ENCODE peak calls at places on chromosomes 2 and 18, in five cellular contexts. One of them, this sample, is unnamed.

GRCh38 chr2:86286518-86286917 is 50.9 kb downstream of the REEP1 start:
- DNase-seq in esophagus muscularis mucosa: no peak
- DNase-seq in stomach: peak
- DNase-seq in adrenal gland: no peak
- DNase-seq in HCT116: no peak
- DNase-seq in this sample: no peak

GRCh38 chr2:239590995-239591915 is 190.4 kb upstream of the HDAC4 start:
- DNase-seq in esophagus muscularis mucosa: no peak
- DNase-seq in stomach: no peak
- DNase-seq in adrenal gland: peak
- DNase-seq in HCT116: no peak
- DNase-seq in this sample: no peak

GRCh38 chr18:11178951-11179549 is 29.7 kb upstream of the PIEZO2 start:
- DNase-seq in esophagus muscularis mucosa: no peak
- DNase-seq in stomach: no peak
- DNase-seq in adrenal gland: no peak
- DNase-seq in HCT116: no peak
- DNase-seq in this sample: peak

GRCh38 chr2:155633060-155633839 is 699.3 kb downstream of the NR4A2 start:
- DNase-seq in esophagus muscularis mucosa: no peak
- DNase-seq in stomach: no peak
- DNase-seq in adrenal gland: no peak
- DNase-seq in HCT116: no peak
- DNase-seq in this sample: no peak

GRCh38 chr2:33412920-33413319 is 63.5 kb upstream of the RASGRP3 start:
- DNase-seq in esophagus muscularis mucosa: no peak
- DNase-seq in stomach: no peak
- DNase-seq in adrenal gland: no peak
- DNase-seq in HCT116: peak
- DNase-seq in this sample: no peak

GRCh38 chr18:54269924-54270844 is 867 bp downstream of the POLI start:
- DNase-seq in esophagus muscularis mucosa: no peak
- DNase-seq in stomach: peak
- DNase-seq in adrenal gland: peak
- DNase-seq in HCT116: peak
- DNase-seq in this sample: peak

GRCh38 chr2:26471766-26472706 is 5.9 kb downstream of the OTOF start:
- DNase-seq in esophagus muscularis mucosa: no peak
- DNase-seq in stomach: no peak
- DNase-seq in adrenal gland: no peak
- DNase-seq in HCT116: no peak
- DNase-seq in this sample: no peak

GRCh38 chr2:209937893-209938292 is 64.5 kb upstream of the RPE start:
- DNase-seq in esophagus muscularis mucosa: no peak
- DNase-seq in stomach: no peak
- DNase-seq in adrenal gland: peak
- DNase-seq in HCT116: no peak
- DNase-seq in this sample: no peak

GRCh38 chr2:61679096-61679495 is 140.9 kb upstream of the XPO1 start:
- DNase-seq in esophagus muscularis mucosa: peak
- DNase-seq in stomach: no peak
- DNase-seq in adrenal gland: no peak
- DNase-seq in HCT116: no peak
- DNase-seq in this sample: no peak

GRCh38 chr2:207772081-207772843 is 2.6 kb upstream of the FZD5 start:
- DNase-seq in esophagus muscularis mucosa: no peak
- DNase-seq in stomach: no peak
- DNase-seq in adrenal gland: peak
- DNase-seq in HCT116: no peak
- DNase-seq in this sample: no peak

GRCh38 chr18:10481831-10482230 is 27.4 kb downstream of the APCDD1 start:
- DNase-seq in esophagus muscularis mucosa: peak
- DNase-seq in stomach: no peak
- DNase-seq in adrenal gland: no peak
- DNase-seq in HCT116: no peak
- DNase-seq in this sample: no peak

GRCh38 chr18:709771-710170 is 2.7 kb downstream of the ENOSF1 start:
- DNase-seq in esophagus muscularis mucosa: no peak
- DNase-seq in stomach: no peak
- DNase-seq in adrenal gland: no peak
- DNase-seq in HCT116: no peak
- DNase-seq in this sample: no peak

GRCh38 chr2:67389286-67389685 is 7.8 kb upstream of the ETAA1 start:
- DNase-seq in esophagus muscularis mucosa: no peak
- DNase-seq in stomach: no peak
- DNase-seq in adrenal gland: no peak
- DNase-seq in HCT116: no peak
- DNase-seq in this sample: no peak

GRCh38 chr2:231530099-231531085 is at the start of gene NMUR1:
- DNase-seq in esophagus muscularis mucosa: no peak
- DNase-seq in stomach: peak
- DNase-seq in adrenal gland: peak
- DNase-seq in HCT116: peak
- DNase-seq in this sample: peak

GRCh38 chr2:31170071-31170698 is 31.9 kb upstream of the GALNT14 start:
- DNase-seq in esophagus muscularis mucosa: no peak
- DNase-seq in stomach: peak
- DNase-seq in adrenal gland: peak
- DNase-seq in HCT116: peak
- DNase-seq in this sample: no peak

GRCh38 chr18:76416935-76417334 is 78.1 kb downstream of the ZNF516 start:
- DNase-seq in esophagus muscularis mucosa: no peak
- DNase-seq in stomach: no peak
- DNase-seq in adrenal gland: peak
- DNase-seq in HCT116: no peak
- DNase-seq in this sample: no peak

DNA sequence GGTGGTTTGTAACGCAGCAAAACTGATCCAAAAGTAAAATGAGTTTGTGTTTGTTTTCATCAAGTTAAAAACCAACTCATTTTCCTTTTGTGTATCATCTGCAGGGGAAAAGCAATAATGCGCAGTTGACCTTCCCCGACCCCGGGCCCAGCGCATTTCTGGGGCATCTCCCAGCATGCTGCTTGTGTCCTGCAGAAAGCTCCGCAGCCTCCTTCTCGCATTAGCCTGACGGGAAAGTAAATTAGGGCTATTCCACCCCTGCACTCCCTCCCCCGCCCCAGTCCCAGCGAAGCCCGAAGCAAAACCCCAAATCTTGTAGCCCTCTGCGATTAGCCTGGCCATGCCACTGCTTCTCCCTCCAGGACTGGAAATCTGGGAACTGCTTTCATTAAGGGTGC is 82.0 kb upstream of the PPM1B start:
- DNase-seq in esophagus muscularis mucosa: no peak
- DNase-seq in stomach: no peak
- DNase-seq in adrenal gland: no peak
- DNase-seq in HCT116: no peak
- DNase-seq in this sample: no peak
- TF ChIP-seq POLR2A in esophagus muscularis mucosa: no peak
- TF ChIP-seq POLR2A in stomach: no peak
- TF ChIP-seq POLR2A in adrenal gland: no peak
- TF ChIP-seq POLR2A in HCT116: no peak
- TF ChIP-seq POLR2A in this sample: no peak

DNA sequence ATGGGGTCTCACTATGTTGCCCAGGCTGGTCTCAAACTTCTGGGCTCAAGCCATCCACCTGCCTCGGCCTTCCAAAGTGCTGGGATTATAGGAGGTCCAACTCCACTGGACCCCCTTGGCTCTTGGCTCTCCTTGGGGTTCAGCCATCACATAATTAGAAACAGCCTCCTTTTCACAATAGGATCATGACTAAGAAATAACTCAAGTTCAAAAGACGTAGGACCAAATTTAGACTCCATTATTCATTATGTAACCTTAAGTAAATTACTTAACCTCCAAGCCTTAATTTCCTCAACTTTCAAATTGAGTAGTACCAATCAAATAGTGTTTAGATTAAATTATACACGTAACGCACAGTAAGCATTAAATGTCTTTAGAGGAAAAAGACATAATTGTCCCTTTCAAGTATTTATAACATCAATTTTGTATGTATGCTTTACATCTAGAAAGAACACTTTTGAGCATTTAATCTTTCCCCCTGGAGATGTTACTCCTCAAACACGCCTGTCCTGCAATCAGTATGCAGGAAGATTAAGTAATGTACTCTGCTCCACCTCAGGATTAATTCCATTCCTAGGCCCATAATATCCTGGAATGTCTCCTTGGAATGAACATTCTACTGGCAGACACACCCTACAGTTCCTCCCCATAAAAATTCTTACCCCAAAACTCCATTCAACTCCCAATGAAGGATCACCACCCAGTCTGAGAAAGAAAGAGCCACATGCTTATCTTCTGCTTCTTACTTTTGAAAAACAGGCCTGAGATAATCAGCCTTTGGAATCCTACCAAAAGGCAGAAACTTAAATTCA is 49.1 kb downstream of the COBLL1 start:
- DNase-seq in esophagus muscularis mucosa: no peak
- DNase-seq in stomach: no peak
- DNase-seq in adrenal gland: no peak
- DNase-seq in HCT116: no peak
- DNase-seq in this sample: no peak
- TF ChIP-seq CTCF in esophagus muscularis mucosa: no peak
- TF ChIP-seq CTCF in stomach: no peak
- TF ChIP-seq CTCF in adrenal gland: no peak
- TF ChIP-seq CTCF in HCT116: no peak
- TF ChIP-seq CTCF in this sample: no peak

GRCh38 chr18:36149514-36150289 is 20.0 kb downstream of the ELP2 start:
- DNase-seq in esophagus muscularis mucosa: no peak
- DNase-seq in stomach: no peak
- DNase-seq in adrenal gland: no peak
- DNase-seq in HCT116: no peak
- DNase-seq in this sample: no peak
- H3K4me3 ChIP-seq in esophagus muscularis mucosa: no peak
- H3K4me3 ChIP-seq in stomach: no peak
- H3K4me3 ChIP-seq in adrenal gland: no peak
- H3K4me3 ChIP-seq in HCT116: no peak
- H3K4me3 ChIP-seq in this sample: no peak

GRCh38 chr2:118319271-118319684 is 231.0 kb downstream of the INSIG2 start:
- DNase-seq in esophagus muscularis mucosa: no peak
- DNase-seq in stomach: no peak
- DNase-seq in adrenal gland: no peak
- DNase-seq in HCT116: no peak
- DNase-seq in this sample: no peak
- TF ChIP-seq POLR2A in esophagus muscularis mucosa: no peak
- TF ChIP-seq POLR2A in stomach: no peak
- TF ChIP-seq POLR2A in adrenal gland: no peak
- TF ChIP-seq POLR2A in HCT116: no peak
- TF ChIP-seq POLR2A in this sample: no peak

GRCh38 chr2:58762176-58762781 is 521.2 kb upstream of the FANCL start:
- DNase-seq in esophagus muscularis mucosa: no peak
- DNase-seq in stomach: peak
- DNase-seq in adrenal gland: peak
- DNase-seq in HCT116: peak
- DNase-seq in this sample: peak
- TF ChIP-seq CTCF in esophagus muscularis mucosa: peak
- TF ChIP-seq CTCF in stomach: no peak
- TF ChIP-seq CTCF in adrenal gland: peak
- TF ChIP-seq CTCF in HCT116: peak
- TF ChIP-seq CTCF in this sample: no peak

This sample was measured in lower leg skin.